ENCODE peak calls at places on chromosomes 6 and 20, in ten cellular contexts. J, I, L, Z, V, R, Q, N, K and F are unnamed samples.

GRCh38 chr20:1824177-1824576 is 71.0 kb upstream of the SIRPA start:
- DNase-seq in J (no peak), I (no peak), L (no peak), Z (no peak), V (no peak), R (no peak), Q (no peak), N (no peak), K (no peak), F (no peak)

GRCh38 chr6:141976994-141977393 is 155.7 kb upstream of the GJE1 start:
- DNase-seq in J (no peak), I (no peak), L (no peak), Z (no peak), V (no peak), R (no peak), Q (no peak), N (no peak), K (no peak), F (no peak)

GRCh38 chr20:2890743-2891142 is 17.5 kb downstream of the PTPRA start:
- DNase-seq in J (peak), I (no peak), L (no peak), Z (no peak), V (peak), R (no peak), Q (no peak), N (no peak), K (peak), F (no peak)

GRCh38 chr6:42417641-42418112 is 34.0 kb downstream of the TRERF1 start:
- DNase-seq in J (no peak), I (no peak), L (peak), Z (no peak), V (no peak), R (no peak), Q (no peak), N (no peak), K (no peak), F (no peak)

GRCh38 chr20:45036044-45036755 is 64.7 kb downstream of the KCNS1 start:
- DNase-seq in J (peak), I (no peak), L (no peak), Z (no peak), V (peak), R (no peak), Q (no peak), N (peak), K (peak), F (no peak)

GRCh38 chr20:4573564-4574355 is 147.9 kb upstream of the PRND start:
- DNase-seq in J (no peak), I (peak), L (no peak), Z (peak), V (peak), R (no peak), Q (no peak), N (peak), K (peak), F (no peak)

GRCh38 chr6:7512320-7512719 is 29.2 kb upstream of the DSP start:
- DNase-seq in J (no peak), I (no peak), L (no peak), Z (no peak), V (no peak), R (no peak), Q (no peak), N (no peak), K (no peak), F (no peak)

GRCh38 chr20:24983896-24984295 is 8.7 kb downstream of the APMAP start:
- DNase-seq in J (no peak), I (no peak), L (no peak), Z (no peak), V (no peak), R (no peak), Q (no peak), N (no peak), K (no peak), F (no peak)

GRCh38 chr20:1368448-1369199 is 24.2 kb downstream of the FKBP1A start:
- DNase-seq in J (no peak), I (no peak), L (no peak), Z (no peak), V (peak), R (no peak), Q (no peak), N (no peak), K (peak), F (no peak)

GRCh38 chr6:30678964-30679726 is 6.3 kb upstream of the DHX16 start:
- DNase-seq in J (peak), I (no peak), L (peak), Z (peak), V (peak), R (peak), Q (peak), N (peak), K (peak), F (peak)

GRCh38 chr6:109238405-109238804 is 143.1 kb downstream of the CEP57L1 start:
- DNase-seq in J (no peak), I (no peak), L (no peak), Z (no peak), V (no peak), R (no peak), Q (no peak), N (no peak), K (peak), F (no peak)

GRCh38 chr6:53771780-53772624 is 22.8 kb upstream of the LRRC1 start:
- DNase-seq in J (no peak), I (no peak), L (no peak), Z (no peak), V (peak), R (no peak), Q (no peak), N (no peak), K (peak), F (no peak)

GRCh38 chr6:41597246-41598000 is 40.8 kb upstream of the MDFI start:
- DNase-seq in J (no peak), I (no peak), L (no peak), Z (no peak), V (no peak), R (peak), Q (no peak), N (no peak), K (no peak), F (no peak)

GRCh38 chr20:41395669-41396664 is 29.3 kb upstream of the EMILIN3 start:
- DNase-seq in J (no peak), I (no peak), L (no peak), Z (no peak), V (no peak), R (no peak), Q (no peak), N (no peak), K (no peak), F (no peak)

GRCh38 chr20:36070451-36070850 is 84.1 kb upstream of the EPB41L1 start:
- DNase-seq in J (no peak), I (no peak), L (no peak), Z (no peak), V (no peak), R (no peak), Q (no peak), N (no peak), K (no peak), F (no peak)

GRCh38 chr6:104630955-104631354 is 228.8 kb downstream of the HACE1 start:
- DNase-seq in J (no peak), I (no peak), L (no peak), Z (no peak), V (no peak), R (no peak), Q (no peak), N (no peak), K (no peak), F (no peak)

GRCh38 chr6:24949020-24949569 is 13.3 kb upstream of the RIPOR2 start:
- DNase-seq in J (no peak), I (no peak), L (peak), Z (no peak), V (no peak), R (no peak), Q (no peak), N (no peak), K (no peak), F (peak)

GRCh38 chr6:122878809-122879208 is 89.8 kb downstream of the SMPDL3A start:
- DNase-seq in J (no peak), I (no peak), L (no peak), Z (no peak), V (no peak), R (no peak), Q (no peak), N (no peak), K (no peak), F (no peak)

GRCh38 chr6:33091957-33092356 is 16.2 kb downstream of the HLA-DPB1 start:
- DNase-seq in J (no peak), I (no peak), L (peak), Z (no peak), V (no peak), R (peak), Q (peak), N (peak), K (no peak), F (peak)
- TF ChIP-seq CTCF in J (peak), I (peak), L (peak), Z (no peak), V (peak), R (peak), Q (peak), N (peak), K (peak), F (peak)

DNA sequence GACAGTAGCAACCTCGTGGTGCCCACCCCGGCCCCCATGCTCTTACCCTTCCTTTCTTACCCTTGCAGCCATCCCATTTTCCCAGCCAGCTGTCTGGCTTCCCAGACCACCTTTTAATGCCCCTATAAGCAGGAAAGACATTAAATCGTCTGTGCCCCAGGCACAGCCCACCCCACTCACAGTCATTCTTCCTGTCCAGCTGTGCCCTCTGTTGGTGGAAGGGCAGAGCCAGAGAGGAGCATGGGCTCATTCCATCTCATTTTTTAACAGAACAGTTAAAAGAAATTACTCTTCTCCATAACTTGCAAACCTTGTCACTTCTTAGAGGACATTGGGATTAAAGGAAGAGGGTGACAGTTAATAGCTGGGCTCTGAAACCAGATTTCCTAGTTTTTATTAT is 240.5 kb downstream of the NRN1 start:
- DNase-seq in J (no peak), I (no peak), L (no peak), Z (no peak), V (no peak), R (no peak), Q (no peak), N (no peak), K (no peak), F (no peak)
- TF ChIP-seq CTCF in J (no peak), I (peak), L (no peak), Z (no peak), V (peak), R (no peak), Q (no peak), N (no peak), K (peak), F (peak)

DNA sequence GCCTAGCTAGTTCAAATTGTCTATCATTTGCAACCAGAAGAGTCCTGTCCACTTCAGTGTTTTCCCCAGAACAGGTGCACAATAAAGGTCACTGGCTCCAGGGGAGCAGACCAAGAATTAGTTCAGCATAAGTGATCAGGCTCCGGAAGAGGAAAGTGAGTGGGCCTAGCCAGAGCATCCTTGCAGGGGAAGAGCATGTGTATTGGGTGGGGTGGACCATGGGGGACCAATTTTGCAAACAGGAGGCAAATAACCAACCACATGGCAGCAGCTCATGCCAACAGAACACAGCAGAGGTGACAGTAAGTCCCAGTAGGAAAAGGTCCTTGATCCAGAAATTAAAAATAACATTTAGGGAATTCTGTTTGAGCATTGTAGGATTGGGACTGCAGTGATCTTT is 43.2 kb upstream of the CNR1 start:
- DNase-seq in J (no peak), I (no peak), L (no peak), Z (no peak), V (no peak), R (no peak), Q (no peak), N (no peak), K (no peak), F (no peak)
- TF ChIP-seq CTCF in J (no peak), I (no peak), L (no peak), Z (no peak), V (no peak), R (no peak), Q (no peak), N (no peak), K (no peak), F (no peak)

GRCh38 chr6:34030831-34031566 is 114.9 kb downstream of the GRM4 start:
- DNase-seq in J (no peak), I (no peak), L (no peak), Z (no peak), V (no peak), R (no peak), Q (no peak), N (no peak), K (no peak), F (no peak)

GRCh38 chr6:34029489-34030280 is 116.2 kb downstream of the GRM4 start:
- DNase-seq in J (no peak), I (no peak), L (no peak), Z (no peak), V (no peak), R (no peak), Q (no peak), N (no peak), K (no peak), F (no peak)

GRCh38 chr6:34032856-34033255 is 113.0 kb downstream of the GRM4 start:
- DNase-seq in J (no peak), I (no peak), L (no peak), Z (no peak), V (no peak), R (no peak), Q (no peak), N (no peak), K (no peak), F (no peak)

GRCh38 chr6:34028691-34029360 is 117.1 kb downstream of the GRM4 start:
- DNase-seq in J (no peak), I (no peak), L (no peak), Z (no peak), V (no peak), R (no peak), Q (no peak), N (no peak), K (no peak), F (no peak)

GRCh38 chr6:34031567-34032383 is 114.1 kb downstream of the GRM4 start:
- DNase-seq in J (no peak), I (no peak), L (no peak), Z (no peak), V (no peak), R (no peak), Q (no peak), N (no peak), K (no peak), F (no peak)
- TF ChIP-seq CTCF in J (no peak), I (no peak), L (no peak), Z (no peak), V (no peak), R (no peak), Q (no peak), N (no peak), K (no peak), F (no peak)